ENCODE peak calls at places on chromosomes 1 and 21, in six cellular contexts. One of them, this sample, is unnamed.

GRCh38 chr1:1040004-1040991 is 20.4 kb downstream of the AGRN start:
- DNase-seq in AG04449: no peak
- DNase-seq in nephron progenitor cell: peak; percentile 85
- DNase-seq in astrocyte of the spinal cord: peak; percentile 82
- DNase-seq in spleen: peak; percentile 92
- DNase-seq in HCT116: peak; percentile 61
- DNase-seq in this sample: peak; percentile 58

GRCh38 chr1:226664413-226665101 is 74.5 kb downstream of the ITPKB start:
- DNase-seq in astrocyte of the spinal cord: peak; percentile 74
- DNase-seq in spleen: peak; percentile 73
- DNase-seq in AG04449: peak; percentile 66
- DNase-seq in nephron progenitor cell: no peak
- DNase-seq in HCT116: no peak
- DNase-seq in this sample: no peak

GRCh38 chr1:97145321-97145956 is 423.9 kb downstream of the PTBP2 start:
- DNase-seq in astrocyte of the spinal cord: peak; percentile 89
- DNase-seq in nephron progenitor cell: no peak
- DNase-seq in HCT116: no peak
- DNase-seq in spleen: no peak
- DNase-seq in AG04449: peak; percentile 40
- DNase-seq in this sample: no peak

GRCh38 chr1:64004451-64004850 is 199.0 kb upstream of the UBE2U start:
- DNase-seq in astrocyte of the spinal cord: peak; percentile 24
- DNase-seq in spleen: no peak
- DNase-seq in HCT116: no peak
- DNase-seq in nephron progenitor cell: no peak
- DNase-seq in AG04449: no peak
- DNase-seq in this sample: no peak

GRCh38 chr1:200786792-200787191 is 48.1 kb downstream of the CAMSAP2 start:
- DNase-seq in HCT116: no peak
- DNase-seq in AG04449: no peak
- DNase-seq in astrocyte of the spinal cord: no peak
- DNase-seq in spleen: no peak
- DNase-seq in nephron progenitor cell: no peak
- DNase-seq in this sample: no peak

GRCh38 chr1:32592953-32593352 is 53.7 kb downstream of the ZBTB8A start:
- DNase-seq in spleen: no peak
- DNase-seq in astrocyte of the spinal cord: peak; percentile 50
- DNase-seq in HCT116: no peak
- DNase-seq in AG04449: no peak
- DNase-seq in nephron progenitor cell: no peak
- DNase-seq in this sample: no peak

GRCh38 chr1:36641776-36642175 is 159.1 kb upstream of the CSF3R start:
- DNase-seq in astrocyte of the spinal cord: no peak
- DNase-seq in HCT116: no peak
- DNase-seq in nephron progenitor cell: no peak
- DNase-seq in spleen: no peak
- DNase-seq in AG04449: no peak
- DNase-seq in this sample: no peak

GRCh38 chr1:100354971-100355394 is 2.7 kb downstream of the CDC14A start:
- DNase-seq in astrocyte of the spinal cord: peak; percentile 66
- DNase-seq in nephron progenitor cell: peak; percentile 43
- DNase-seq in HCT116: peak; percentile 51
- DNase-seq in AG04449: no peak
- DNase-seq in spleen: no peak
- DNase-seq in this sample: no peak

GRCh38 chr21:41932191-41932575 is 21.6 kb downstream of the C2CD2 start:
- DNase-seq in HCT116: peak; percentile 84
- DNase-seq in AG04449: peak; percentile 40
- DNase-seq in astrocyte of the spinal cord: peak; percentile 89
- DNase-seq in spleen: peak; percentile 51
- DNase-seq in nephron progenitor cell: no peak
- DNase-seq in this sample: no peak

GRCh38 chr21:43273016-43273707 is 104.4 kb downstream of the CRYAA start:
- DNase-seq in astrocyte of the spinal cord: no peak
- DNase-seq in HCT116: no peak
- DNase-seq in AG04449: no peak
- DNase-seq in nephron progenitor cell: no peak
- DNase-seq in spleen: peak; percentile 44
- DNase-seq in this sample: no peak

GRCh38 chr1:54955359-54955758 is 25.1 kb upstream of the TMEM61 start:
- DNase-seq in AG04449: peak; percentile 50
- DNase-seq in astrocyte of the spinal cord: peak; percentile 59
- DNase-seq in nephron progenitor cell: no peak
- DNase-seq in HCT116: no peak
- DNase-seq in spleen: no peak
- DNase-seq in this sample: no peak

GRCh38 chr1:7299329-7299799 is 471.7 kb upstream of the VAMP3 start:
- DNase-seq in HCT116: peak; percentile 82
- DNase-seq in spleen: no peak
- DNase-seq in nephron progenitor cell: no peak
- DNase-seq in astrocyte of the spinal cord: peak; percentile 99
- DNase-seq in AG04449: peak; percentile 94
- DNase-seq in this sample: no peak

GRCh38 chr1:1122078-1122811 is 6.4 kb upstream of the C1orf159 start:
- DNase-seq in HCT116: peak; percentile 21
- DNase-seq in spleen: peak; percentile 96
- DNase-seq in astrocyte of the spinal cord: peak; percentile 46
- DNase-seq in AG04449: no peak
- DNase-seq in nephron progenitor cell: peak; percentile 88
- DNase-seq in this sample: peak; percentile 83

GRCh38 chr1:202643397-202644218 is 66.6 kb downstream of the SYT2 start:
- DNase-seq in AG04449: no peak
- DNase-seq in astrocyte of the spinal cord: no peak
- DNase-seq in HCT116: no peak
- DNase-seq in nephron progenitor cell: peak; percentile 57
- DNase-seq in spleen: no peak
- DNase-seq in this sample: no peak

GRCh38 chr1:46569909-46570725 is 18.7 kb upstream of the KNCN start:
- DNase-seq in AG04449: no peak
- DNase-seq in HCT116: no peak
- DNase-seq in nephron progenitor cell: no peak
- DNase-seq in astrocyte of the spinal cord: no peak
- DNase-seq in spleen: no peak
- DNase-seq in this sample: no peak

GRCh38 chr1:241702436-241702835 is 50.4 kb downstream of the WDR64 start:
- DNase-seq in spleen: no peak
- DNase-seq in nephron progenitor cell: no peak
- DNase-seq in HCT116: no peak
- DNase-seq in astrocyte of the spinal cord: peak; percentile 53
- DNase-seq in AG04449: no peak
- DNase-seq in this sample: no peak

GRCh38 chr1:112956503-112957132 is 622 bp upstream of the SLC16A1 start:
- DNase-seq in AG04449: no peak
- DNase-seq in HCT116: no peak
- DNase-seq in nephron progenitor cell: no peak
- DNase-seq in spleen: no peak
- DNase-seq in astrocyte of the spinal cord: no peak
- DNase-seq in this sample: no peak

DNA sequence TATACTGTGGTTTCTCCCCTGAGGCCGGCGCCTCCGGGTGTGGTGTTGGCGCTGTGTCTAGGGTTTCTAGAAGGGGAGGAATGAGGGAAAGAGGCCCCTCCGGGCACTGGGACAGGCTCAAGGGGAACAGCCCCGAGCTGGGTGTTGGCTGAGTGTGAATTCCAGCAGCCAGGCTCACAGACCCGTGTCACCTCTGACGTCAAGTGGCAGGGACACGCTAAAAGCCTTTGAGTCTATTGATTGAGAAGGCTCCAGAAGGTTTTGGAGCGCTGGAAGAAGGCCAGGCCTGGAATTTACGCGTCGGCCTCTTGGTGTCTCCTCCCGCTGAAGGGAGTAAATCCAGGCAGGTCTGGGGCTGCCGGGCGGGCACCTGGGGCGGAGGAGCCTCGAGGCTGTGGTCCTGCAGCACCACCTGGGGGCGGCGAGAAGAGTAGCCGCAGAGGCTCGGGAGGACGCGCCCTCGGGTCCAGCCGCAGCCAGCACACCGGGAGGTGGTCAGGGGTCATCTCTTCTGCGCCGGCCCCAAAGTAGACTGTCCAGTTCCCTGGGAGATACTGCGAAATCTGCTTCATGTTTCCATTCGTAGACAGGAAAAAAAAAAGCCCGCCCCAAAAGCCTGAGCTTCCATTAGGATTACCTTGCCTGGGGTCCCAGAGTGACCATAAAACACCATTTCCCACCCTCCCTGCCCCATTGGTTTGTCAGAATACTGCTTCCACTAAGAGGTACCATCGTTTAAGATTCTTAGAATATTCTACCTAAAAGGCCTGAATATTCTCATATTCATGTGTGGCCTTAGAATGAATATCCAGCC is 61.7 kb downstream of the TLR5 start:
- DNase-seq in AG04449: no peak
- DNase-seq in astrocyte of the spinal cord: peak; percentile 84
- DNase-seq in spleen: peak; percentile 94
- DNase-seq in HCT116: peak; percentile 97
- DNase-seq in nephron progenitor cell: peak; percentile 90
- DNase-seq in this sample: peak; percentile 74
- TF ChIP-seq CTCF in AG04449: peak; percentile 98
- TF ChIP-seq CTCF in astrocyte of the spinal cord: peak; percentile 89
- TF ChIP-seq CTCF in spleen: peak; percentile 89
- TF ChIP-seq CTCF in HCT116: peak; percentile 98
- TF ChIP-seq CTCF in nephron progenitor cell: peak; percentile 98
- TF ChIP-seq CTCF in this sample: peak; percentile 98

GRCh38 chr1:43936470-43937151 is 3.0 kb downstream of the ARTN start:
- DNase-seq in spleen: no peak
- DNase-seq in AG04449: no peak
- DNase-seq in HCT116: no peak
- DNase-seq in astrocyte of the spinal cord: no peak
- DNase-seq in nephron progenitor cell: peak; percentile 70
- DNase-seq in this sample: peak; percentile 34
- TF ChIP-seq CTCF in spleen: no peak
- TF ChIP-seq CTCF in AG04449: no peak
- TF ChIP-seq CTCF in HCT116: no peak
- TF ChIP-seq CTCF in astrocyte of the spinal cord: peak; percentile 7
- TF ChIP-seq CTCF in nephron progenitor cell: no peak
- TF ChIP-seq CTCF in this sample: peak; percentile 42

GRCh38 chr1:41931578-41931977 is 12.9 kb upstream of the HIVEP3 start:
- DNase-seq in AG04449: no peak
- DNase-seq in spleen: no peak
- DNase-seq in astrocyte of the spinal cord: no peak
- DNase-seq in HCT116: no peak
- DNase-seq in nephron progenitor cell: no peak
- DNase-seq in this sample: no peak

GRCh38 chr1:41933106-41933505 is 14.4 kb upstream of the HIVEP3 start:
- DNase-seq in AG04449: no peak
- DNase-seq in nephron progenitor cell: no peak
- DNase-seq in HCT116: no peak
- DNase-seq in spleen: no peak
- DNase-seq in astrocyte of the spinal cord: no peak
- DNase-seq in this sample: no peak

GRCh38 chr1:41924911-41925310 is 6.2 kb upstream of the HIVEP3 start:
- DNase-seq in HCT116: no peak
- DNase-seq in AG04449: no peak
- DNase-seq in nephron progenitor cell: no peak
- DNase-seq in spleen: no peak
- DNase-seq in astrocyte of the spinal cord: no peak
- DNase-seq in this sample: no peak

GRCh38 chr1:41925712-41926111 is 7.0 kb upstream of the HIVEP3 start:
- DNase-seq in spleen: no peak
- DNase-seq in AG04449: no peak
- DNase-seq in HCT116: no peak
- DNase-seq in nephron progenitor cell: no peak
- DNase-seq in astrocyte of the spinal cord: peak; percentile 12
- DNase-seq in this sample: no peak

GRCh38 chr1:41927118-41927517 is 8.4 kb upstream of the HIVEP3 start:
- DNase-seq in spleen: no peak
- DNase-seq in AG04449: no peak
- DNase-seq in astrocyte of the spinal cord: no peak
- DNase-seq in nephron progenitor cell: no peak
- DNase-seq in HCT116: no peak
- DNase-seq in this sample: no peak
- TF ChIP-seq CTCF in spleen: no peak
- TF ChIP-seq CTCF in AG04449: no peak
- TF ChIP-seq CTCF in astrocyte of the spinal cord: no peak
- TF ChIP-seq CTCF in nephron progenitor cell: no peak
- TF ChIP-seq CTCF in HCT116: no peak
- TF ChIP-seq CTCF in this sample: no peak

DNA sequence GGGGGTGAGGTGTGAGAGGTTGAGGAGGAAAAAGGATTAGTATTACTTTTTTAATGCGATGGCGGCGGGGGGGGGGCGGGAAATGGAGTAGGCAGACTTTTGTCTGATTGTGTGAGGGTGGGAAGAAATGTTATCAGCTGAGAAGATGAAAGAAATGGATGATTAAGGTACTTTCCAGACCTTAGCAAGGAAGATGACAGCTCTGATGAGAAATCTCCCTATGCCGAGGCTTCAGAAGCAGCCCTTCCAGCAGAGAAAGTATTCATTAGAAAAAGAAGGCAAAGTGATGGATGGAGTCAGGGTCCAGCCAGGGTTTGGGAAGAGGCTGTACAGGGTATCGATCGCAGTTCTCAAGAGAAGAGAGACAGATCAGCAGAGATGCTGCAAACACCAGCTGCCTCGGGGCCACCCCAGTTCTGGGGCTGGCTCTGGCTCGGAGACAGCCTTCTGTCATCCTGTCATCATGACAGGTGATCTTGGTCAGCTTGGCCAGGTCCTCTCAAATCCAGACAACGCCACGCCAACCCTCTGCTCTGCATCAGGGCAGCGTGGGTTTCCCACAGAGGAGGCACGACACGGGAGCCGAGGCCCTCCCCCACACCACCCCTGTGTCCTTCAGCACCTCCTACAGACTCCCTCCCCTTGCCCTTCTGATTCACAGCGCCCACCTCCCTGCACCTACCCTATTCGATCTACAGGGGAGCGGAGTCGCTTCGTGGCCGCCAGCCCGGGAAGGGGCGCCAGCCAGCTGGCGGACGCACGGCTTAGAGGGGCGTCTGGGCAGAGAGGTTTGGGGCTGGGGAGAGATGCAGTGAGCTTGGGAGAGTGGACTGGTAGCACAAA is 688 bp upstream of the ATXN7L2 start:
- DNase-seq in nephron progenitor cell: peak; percentile 67
- DNase-seq in astrocyte of the spinal cord: no peak
- DNase-seq in AG04449: no peak
- DNase-seq in HCT116: no peak
- DNase-seq in spleen: peak; percentile 91
- DNase-seq in this sample: peak; percentile 51
- TF ChIP-seq CTCF in nephron progenitor cell: peak; percentile 12
- TF ChIP-seq CTCF in astrocyte of the spinal cord: no peak
- TF ChIP-seq CTCF in AG04449: no peak
- TF ChIP-seq CTCF in HCT116: no peak
- TF ChIP-seq CTCF in spleen: no peak
- TF ChIP-seq CTCF in this sample: no peak

GRCh38 chr1:174074757-174075156 is 52.6 kb upstream of the RC3H1 start:
- DNase-seq in nephron progenitor cell: no peak
- DNase-seq in astrocyte of the spinal cord: peak; percentile 39
- DNase-seq in HCT116: no peak
- DNase-seq in spleen: no peak
- DNase-seq in AG04449: peak; percentile 5
- DNase-seq in this sample: no peak
- TF ChIP-seq CTCF in nephron progenitor cell: no peak
- TF ChIP-seq CTCF in astrocyte of the spinal cord: peak; percentile 41
- TF ChIP-seq CTCF in HCT116: peak; percentile 71
- TF ChIP-seq CTCF in spleen: no peak
- TF ChIP-seq CTCF in AG04449: peak; percentile 14
- TF ChIP-seq CTCF in this sample: peak; percentile 57

GRCh38 chr1:27616441-27616840 is 12.5 kb upstream of the AHDC1 start:
- DNase-seq in astrocyte of the spinal cord: no peak
- DNase-seq in AG04449: no peak
- DNase-seq in nephron progenitor cell: no peak
- DNase-seq in spleen: no peak
- DNase-seq in HCT116: no peak
- DNase-seq in this sample: no peak
- TF ChIP-seq CTCF in astrocyte of the spinal cord: peak; percentile 27
- TF ChIP-seq CTCF in AG04449: no peak
- TF ChIP-seq CTCF in nephron progenitor cell: no peak
- TF ChIP-seq CTCF in spleen: no peak
- TF ChIP-seq CTCF in HCT116: no peak
- TF ChIP-seq CTCF in this sample: no peak

GRCh38 chr21:46097826-46098286 is at the start of gene COL6A2:
- DNase-seq in nephron progenitor cell: peak; percentile 80
- DNase-seq in HCT116: no peak
- DNase-seq in astrocyte of the spinal cord: peak; percentile 67
- DNase-seq in AG04449: no peak
- DNase-seq in spleen: peak; percentile 83
- DNase-seq in this sample: peak; percentile 55
- TF ChIP-seq CTCF in nephron progenitor cell: no peak
- TF ChIP-seq CTCF in HCT116: peak; percentile 10
- TF ChIP-seq CTCF in astrocyte of the spinal cord: peak; percentile 34
- TF ChIP-seq CTCF in AG04449: peak; percentile 26
- TF ChIP-seq CTCF in spleen: peak; percentile 37
- TF ChIP-seq CTCF in this sample: peak; percentile 43

This sample was measured in neural crest cell.